ENCODE peak calls at places on chromosomes 3 and 15, in seven cellular contexts. One of them, this sample, is unnamed.

GRCh38 chr3:95613993-95614392 is 1200.4 kb upstream of the EPHA6 start:
- DNase-seq in fibroblast of lung: no peak
- DNase-seq in GM23338: no peak
- DNase-seq in body of pancreas: no peak
- DNase-seq in mammary epithelial cell: no peak
- DNase-seq in left lung: no peak
- DNase-seq in Peyer's patch: no peak
- DNase-seq in this sample: no peak

GRCh38 chr15:39215006-39215405 is 365.9 kb upstream of the THBS1 start:
- DNase-seq in fibroblast of lung: no peak
- DNase-seq in GM23338: no peak
- DNase-seq in body of pancreas: no peak
- DNase-seq in mammary epithelial cell: no peak
- DNase-seq in left lung: no peak
- DNase-seq in Peyer's patch: no peak
- DNase-seq in this sample: no peak

GRCh38 chr15:92848852-92849598 is 51.1 kb upstream of the CHD2 start:
- DNase-seq in fibroblast of lung: peak; percentile 93
- DNase-seq in GM23338: no peak
- DNase-seq in body of pancreas: no peak
- DNase-seq in mammary epithelial cell: no peak
- DNase-seq in left lung: no peak
- DNase-seq in Peyer's patch: peak; percentile 66
- DNase-seq in this sample: no peak

GRCh38 chr3:177824190-177824786 is 627.0 kb upstream of the TBL1XR1 start:
- DNase-seq in fibroblast of lung: peak; percentile 85
- DNase-seq in GM23338: no peak
- DNase-seq in body of pancreas: peak; percentile 25
- DNase-seq in mammary epithelial cell: peak; percentile 73
- DNase-seq in left lung: peak; percentile 58
- DNase-seq in Peyer's patch: peak; percentile 67
- DNase-seq in this sample: no peak

GRCh38 chr3:148101061-148101460 is 596.6 kb upstream of the AGTR1 start:
- DNase-seq in fibroblast of lung: peak; percentile 70
- DNase-seq in GM23338: no peak
- DNase-seq in body of pancreas: no peak
- DNase-seq in mammary epithelial cell: no peak
- DNase-seq in left lung: no peak
- DNase-seq in Peyer's patch: no peak
- DNase-seq in this sample: no peak

GRCh38 chr3:61809879-61810278 is 248.5 kb downstream of the PTPRG start:
- DNase-seq in fibroblast of lung: no peak
- DNase-seq in GM23338: no peak
- DNase-seq in body of pancreas: no peak
- DNase-seq in mammary epithelial cell: no peak
- DNase-seq in left lung: no peak
- DNase-seq in Peyer's patch: peak; percentile 65
- DNase-seq in this sample: no peak

GRCh38 chr3:48412375-48413001 is 17.4 kb downstream of the PLXNB1 start:
- DNase-seq in fibroblast of lung: no peak
- DNase-seq in GM23338: no peak
- DNase-seq in body of pancreas: no peak
- DNase-seq in mammary epithelial cell: no peak
- DNase-seq in left lung: peak; percentile 30
- DNase-seq in Peyer's patch: no peak
- DNase-seq in this sample: no peak

GRCh38 chr3:14523792-14524191 is 16.4 kb downstream of the GRIP2 start:
- DNase-seq in fibroblast of lung: peak; percentile 21
- DNase-seq in GM23338: no peak
- DNase-seq in body of pancreas: no peak
- DNase-seq in mammary epithelial cell: no peak
- DNase-seq in left lung: peak; percentile 15
- DNase-seq in Peyer's patch: no peak
- DNase-seq in this sample: peak; percentile 33

GRCh38 chr15:55774113-55774970 is 31.4 kb upstream of the PRTG start:
- DNase-seq in fibroblast of lung: no peak
- DNase-seq in GM23338: peak; percentile 86
- DNase-seq in body of pancreas: peak; percentile 31
- DNase-seq in mammary epithelial cell: no peak
- DNase-seq in left lung: no peak
- DNase-seq in Peyer's patch: peak; percentile 69
- DNase-seq in this sample: peak; percentile 93

GRCh38 chr3:171328419-171329082 is 131.7 kb downstream of the TNIK start:
- DNase-seq in fibroblast of lung: no peak
- DNase-seq in GM23338: peak; percentile 76
- DNase-seq in body of pancreas: no peak
- DNase-seq in mammary epithelial cell: no peak
- DNase-seq in left lung: peak; percentile 45
- DNase-seq in Peyer's patch: peak; percentile 72
- DNase-seq in this sample: peak; percentile 69

GRCh38 chr3:171829841-171830559 is 13.1 kb upstream of the TMEM212 start:
- DNase-seq in fibroblast of lung: peak; percentile 72
- DNase-seq in GM23338: peak; percentile 86
- DNase-seq in body of pancreas: peak; percentile 73
- DNase-seq in mammary epithelial cell: peak; percentile 83
- DNase-seq in left lung: peak; percentile 78
- DNase-seq in Peyer's patch: peak; percentile 80
- DNase-seq in this sample: peak; percentile 92

GRCh38 chr15:64045774-64046346 is 425 bp downstream of the DAPK2 start:
- DNase-seq in fibroblast of lung: peak; percentile 11
- DNase-seq in GM23338: peak; percentile 55
- DNase-seq in body of pancreas: peak; percentile 27
- DNase-seq in mammary epithelial cell: no peak
- DNase-seq in left lung: no peak
- DNase-seq in Peyer's patch: peak; percentile 60
- DNase-seq in this sample: peak; percentile 81

GRCh38 chr3:107841864-107842263 is 249.0 kb downstream of the CD47 start:
- DNase-seq in fibroblast of lung: peak; percentile 16
- DNase-seq in GM23338: no peak
- DNase-seq in body of pancreas: no peak
- DNase-seq in mammary epithelial cell: no peak
- DNase-seq in left lung: no peak
- DNase-seq in Peyer's patch: no peak
- DNase-seq in this sample: no peak

GRCh38 chr3:149576071-149576564 is 81.7 kb downstream of the WWTR1 start:
- DNase-seq in fibroblast of lung: peak; percentile 99
- DNase-seq in GM23338: peak; percentile 62
- DNase-seq in body of pancreas: no peak
- DNase-seq in mammary epithelial cell: peak; percentile 99
- DNase-seq in left lung: no peak
- DNase-seq in Peyer's patch: no peak
- DNase-seq in this sample: peak; percentile 70

GRCh38 chr3:118754614-118755013 is 280.0 kb downstream of the IGSF11 start:
- DNase-seq in fibroblast of lung: no peak
- DNase-seq in GM23338: no peak
- DNase-seq in body of pancreas: no peak
- DNase-seq in mammary epithelial cell: no peak
- DNase-seq in left lung: no peak
- DNase-seq in Peyer's patch: no peak
- DNase-seq in this sample: no peak

GRCh38 chr3:55007971-55008370 is 80.1 kb upstream of the LRTM1 start:
- DNase-seq in fibroblast of lung: no peak
- DNase-seq in GM23338: no peak
- DNase-seq in body of pancreas: no peak
- DNase-seq in mammary epithelial cell: no peak
- DNase-seq in left lung: no peak
- DNase-seq in Peyer's patch: no peak
- DNase-seq in this sample: no peak

GRCh38 chr3:168989396-168989795 is 674.1 kb downstream of the MECOM start:
- DNase-seq in fibroblast of lung: peak; percentile 40
- DNase-seq in GM23338: no peak
- DNase-seq in body of pancreas: no peak
- DNase-seq in mammary epithelial cell: peak; percentile 83
- DNase-seq in left lung: no peak
- DNase-seq in Peyer's patch: no peak
- DNase-seq in this sample: no peak

GRCh38 chr15:35115155-35115725 is 30.1 kb upstream of the NANOGP8 start:
- DNase-seq in fibroblast of lung: peak; percentile 82
- DNase-seq in GM23338: no peak
- DNase-seq in body of pancreas: no peak
- DNase-seq in mammary epithelial cell: no peak
- DNase-seq in left lung: no peak
- DNase-seq in Peyer's patch: no peak
- DNase-seq in this sample: no peak

GRCh38 chr3:108391917-108392585 is 95.7 kb downstream of the HHLA2 start:
- DNase-seq in fibroblast of lung: peak; percentile 82
- DNase-seq in GM23338: no peak
- DNase-seq in body of pancreas: no peak
- DNase-seq in mammary epithelial cell: peak; percentile 9
- DNase-seq in left lung: no peak
- DNase-seq in Peyer's patch: no peak
- DNase-seq in this sample: no peak

GRCh38 chr15:92383528-92384326 is 10.0 kb upstream of the ST8SIA2 start:
- DNase-seq in fibroblast of lung: no peak
- DNase-seq in GM23338: peak; percentile 90
- DNase-seq in body of pancreas: peak; percentile 19
- DNase-seq in mammary epithelial cell: no peak
- DNase-seq in left lung: no peak
- DNase-seq in Peyer's patch: no peak
- DNase-seq in this sample: peak; percentile 93

GRCh38 chr15:85854345-85855097 is 59.8 kb upstream of the KLHL25 start:
- DNase-seq in fibroblast of lung: peak; percentile 48
- DNase-seq in GM23338: peak; percentile 84
- DNase-seq in body of pancreas: peak; percentile 53
- DNase-seq in mammary epithelial cell: peak; percentile 49
- DNase-seq in left lung: no peak
- DNase-seq in Peyer's patch: peak; percentile 66
- DNase-seq in this sample: peak; percentile 82

GRCh38 chr3:129278970-129279906 is 568 bp downstream of the HMCES start:
- DNase-seq in fibroblast of lung: peak; percentile 81
- DNase-seq in GM23338: peak; percentile 81
- DNase-seq in body of pancreas: peak; percentile 30
- DNase-seq in mammary epithelial cell: peak; percentile 78
- DNase-seq in left lung: peak; percentile 45
- DNase-seq in Peyer's patch: peak; percentile 65
- DNase-seq in this sample: peak; percentile 87

GRCh38 chr15:80778964-80779657 is at the start of gene CEMIP:
- DNase-seq in fibroblast of lung: peak; percentile 69
- DNase-seq in GM23338: peak; percentile 90
- DNase-seq in body of pancreas: peak; percentile 71
- DNase-seq in mammary epithelial cell: peak; percentile 68
- DNase-seq in left lung: peak; percentile 70
- DNase-seq in Peyer's patch: peak; percentile 79
- DNase-seq in this sample: peak; percentile 96

GRCh38 chr15:67188551-67189218 is 65.8 kb downstream of the AAGAB start:
- DNase-seq in fibroblast of lung: peak; percentile 71
- DNase-seq in GM23338: no peak
- DNase-seq in body of pancreas: no peak
- DNase-seq in mammary epithelial cell: no peak
- DNase-seq in left lung: no peak
- DNase-seq in Peyer's patch: no peak
- DNase-seq in this sample: no peak

GRCh38 chr15:67190813-67191212 is 63.6 kb downstream of the AAGAB start:
- DNase-seq in fibroblast of lung: no peak
- DNase-seq in GM23338: no peak
- DNase-seq in body of pancreas: no peak
- DNase-seq in mammary epithelial cell: no peak
- DNase-seq in left lung: no peak
- DNase-seq in Peyer's patch: no peak
- DNase-seq in this sample: no peak

GRCh38 chr15:67189326-67190051 is 65.0 kb downstream of the AAGAB start:
- DNase-seq in fibroblast of lung: no peak
- DNase-seq in GM23338: no peak
- DNase-seq in body of pancreas: no peak
- DNase-seq in mammary epithelial cell: no peak
- DNase-seq in left lung: peak; percentile 72
- DNase-seq in Peyer's patch: no peak
- DNase-seq in this sample: no peak

GRCh38 chr15:67192185-67192584 is 62.3 kb downstream of the AAGAB start:
- DNase-seq in fibroblast of lung: no peak
- DNase-seq in GM23338: no peak
- DNase-seq in body of pancreas: no peak
- DNase-seq in mammary epithelial cell: no peak
- DNase-seq in left lung: no peak
- DNase-seq in Peyer's patch: no peak
- DNase-seq in this sample: no peak

GRCh38 chr15:67190326-67190725 is 64.1 kb downstream of the AAGAB start:
- DNase-seq in fibroblast of lung: no peak
- DNase-seq in GM23338: no peak
- DNase-seq in body of pancreas: no peak
- DNase-seq in mammary epithelial cell: no peak
- DNase-seq in left lung: no peak
- DNase-seq in Peyer's patch: no peak
- DNase-seq in this sample: no peak
- H3K36me3 ChIP-seq in fibroblast of lung: peaks cover 57% of the 10 kb centered on the region
- H3K36me3 ChIP-seq in GM23338: no peaks in the 10 kb centered on the region
- H3K36me3 ChIP-seq in body of pancreas: peaks cover 12% of the 10 kb centered on the region
- H3K36me3 ChIP-seq in mammary epithelial cell: peaks cover 25% of the 10 kb centered on the region
- H3K36me3 ChIP-seq in left lung: peaks cover 85% of the 10 kb centered on the region
- H3K36me3 ChIP-seq in Peyer's patch: no peaks in the 10 kb centered on the region
- H3K36me3 ChIP-seq in this sample: peaks cover 68% of the 10 kb centered on the region

DNA sequence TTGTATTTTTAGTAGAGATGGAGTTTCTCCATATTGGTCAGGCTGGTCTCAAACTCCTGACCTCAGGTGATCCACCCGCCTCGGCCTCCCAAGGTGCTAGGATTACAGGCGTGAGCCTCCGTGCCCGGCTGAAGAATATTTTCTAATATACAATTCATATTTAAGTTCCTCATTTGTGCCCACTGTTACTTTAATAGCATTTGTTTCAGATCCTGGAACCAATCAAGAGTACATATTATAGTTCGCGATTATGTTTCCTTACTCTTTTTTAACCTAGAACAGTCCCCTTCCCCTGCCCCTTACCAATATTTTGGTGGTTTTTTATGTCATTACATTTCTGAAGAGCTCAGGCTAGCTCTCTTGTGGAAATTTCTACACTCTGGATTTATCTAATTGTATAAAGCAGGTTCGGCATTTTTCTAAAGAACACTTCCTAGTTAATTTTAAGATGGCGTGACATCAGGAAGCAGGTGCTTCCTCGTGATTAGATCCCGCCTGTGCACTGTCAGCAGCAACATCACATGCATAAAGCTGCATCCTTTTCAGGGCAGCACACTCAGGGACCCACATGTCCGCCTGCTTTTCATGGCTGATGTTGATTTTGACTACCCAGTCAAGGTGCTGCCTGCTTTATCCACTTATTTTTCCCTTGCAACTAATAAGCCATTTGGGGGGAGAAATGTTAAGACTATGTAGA is 88.7 kb upstream of the EPHB3 start:
- DNase-seq in fibroblast of lung: no peak
- DNase-seq in GM23338: no peak
- DNase-seq in body of pancreas: no peak
- DNase-seq in mammary epithelial cell: no peak
- DNase-seq in left lung: peak; percentile 51
- DNase-seq in Peyer's patch: peak; percentile 78
- DNase-seq in this sample: peak; percentile 22
- H3K27me3 ChIP-seq in fibroblast of lung: peaks cover 15% of the 10 kb centered on the region
- H3K27me3 ChIP-seq in GM23338: no peaks in the 10 kb centered on the region
- H3K27me3 ChIP-seq in body of pancreas: peaks cover 4% of the 10 kb centered on the region
- H3K27me3 ChIP-seq in mammary epithelial cell: no peaks in the 10 kb centered on the region
- H3K27me3 ChIP-seq in left lung: peaks cover 7% of the 10 kb centered on the region
- H3K27me3 ChIP-seq in Peyer's patch: no peaks in the 10 kb centered on the region
- H3K27me3 ChIP-seq in this sample: peaks cover 4% of the 10 kb centered on the region

GRCh38 chr15:101458158-101458895 is 31.2 kb downstream of the PCSK6 start:
- DNase-seq in fibroblast of lung: no peak
- DNase-seq in GM23338: no peak
- DNase-seq in body of pancreas: no peak
- DNase-seq in mammary epithelial cell: no peak
- DNase-seq in left lung: no peak
- DNase-seq in Peyer's patch: no peak
- DNase-seq in this sample: peak; percentile 34
- H3K4me1 ChIP-seq in fibroblast of lung: peaks cover 2% of the 10 kb centered on the region
- H3K4me1 ChIP-seq in GM23338: no peaks in the 10 kb centered on the region
- H3K4me1 ChIP-seq in body of pancreas: peaks cover 9% of the 10 kb centered on the region
- H3K4me1 ChIP-seq in mammary epithelial cell: no peaks in the 10 kb centered on the region
- H3K4me1 ChIP-seq in left lung: peaks cover 28% of the 10 kb centered on the region
- H3K4me1 ChIP-seq in Peyer's patch: no peaks in the 10 kb centered on the region
- H3K4me1 ChIP-seq in this sample: no peaks in the 10 kb centered on the region

GRCh38 chr15:72566973-72567372 is 87.5 kb upstream of the GOLGA6B start:
- DNase-seq in fibroblast of lung: no peak
- DNase-seq in GM23338: no peak
- DNase-seq in body of pancreas: no peak
- DNase-seq in mammary epithelial cell: no peak
- DNase-seq in left lung: no peak
- DNase-seq in Peyer's patch: no peak
- DNase-seq in this sample: no peak
- H3K36me3 ChIP-seq in fibroblast of lung: no peaks in the 10 kb centered on the region
- H3K36me3 ChIP-seq in GM23338: peaks cover 3% of the 10 kb centered on the region
- H3K36me3 ChIP-seq in body of pancreas: peaks cover 4% of the 10 kb centered on the region
- H3K36me3 ChIP-seq in mammary epithelial cell: peaks cover 39% of the 10 kb centered on the region
- H3K36me3 ChIP-seq in left lung: peaks cover 83% of the 10 kb centered on the region
- H3K36me3 ChIP-seq in Peyer's patch: no peaks in the 10 kb centered on the region
- H3K36me3 ChIP-seq in this sample: peaks cover 82% of the 10 kb centered on the region

This sample was measured in endodermal cell.